ENCODE peak calls at places on chromosomes 12 and 14, in eight cellular contexts. M, R, F, E, L, N, X and W are unnamed samples.

GRCh38 chr14:58631720-58632119 is 6.0 kb upstream of the DACT1 start:
- DNase-seq in M (no peak), R (no peak), F (no peak), E (no peak), L (no peak), N (no peak), X (no peak), W (no peak)

GRCh38 chr14:30874120-30874998 is at the start of gene COCH:
- DNase-seq in M (peak), R (no peak), F (peak), E (no peak), L (peak), N (peak), X (peak), W (peak)

GRCh38 chr12:67241482-67241881 is 27.7 kb upstream of the CAND1 start:
- DNase-seq in M (no peak), R (no peak), F (no peak), E (peak), L (no peak), N (no peak), X (no peak), W (no peak)

GRCh38 chr12:29043069-29043468 is 106.0 kb upstream of the FAR2 start:
- DNase-seq in M (no peak), R (no peak), F (no peak), E (peak), L (no peak), N (no peak), X (no peak), W (no peak)

GRCh38 chr12:85445060-85445938 is 165.3 kb downstream of the ALX1 start:
- DNase-seq in M (no peak), R (no peak), F (peak), E (no peak), L (no peak), N (no peak), X (no peak), W (no peak)

GRCh38 chr12:46774011-46774633 is 51.7 kb downstream of the SLC38A4 start:
- DNase-seq in M (no peak), R (no peak), F (no peak), E (peak), L (no peak), N (no peak), X (no peak), W (no peak)

GRCh38 chr14:95299271-95299670 is 20.4 kb downstream of the CLMN start:
- DNase-seq in M (no peak), R (no peak), F (no peak), E (no peak), L (no peak), N (no peak), X (no peak), W (no peak)

GRCh38 chr14:20530771-20531571 is 25.6 kb downstream of the RNASE10 start:
- DNase-seq in M (peak), R (peak), F (peak), E (peak), L (peak), N (peak), X (peak), W (no peak)

GRCh38 chr14:104332634-104333270 is 194.4 kb downstream of the KIF26A start:
- DNase-seq in M (no peak), R (peak), F (no peak), E (no peak), L (peak), N (peak), X (no peak), W (no peak)

GRCh38 chr14:105944632-105945610 is 418.5 kb downstream of the TMEM121 start:
- DNase-seq in M (peak), R (peak), F (peak), E (no peak), L (peak), N (peak), X (peak), W (no peak)

GRCh38 chr12:18153826-18154225 is 63.8 kb upstream of the RERGL start:
- DNase-seq in M (no peak), R (no peak), F (no peak), E (no peak), L (no peak), N (no peak), X (no peak), W (no peak)

GRCh38 chr12:15600223-15600935 is 188.8 kb downstream of the EPS8 start:
- DNase-seq in M (no peak), R (no peak), F (no peak), E (no peak), L (no peak), N (no peak), X (no peak), W (no peak)

GRCh38 chr14:61640834-61641170 is 54.5 kb upstream of the HIF1A start:
- DNase-seq in M (no peak), R (no peak), F (no peak), E (no peak), L (no peak), N (no peak), X (no peak), W (no peak)

GRCh38 chr12:179131-179884 is 34.6 kb downstream of the SLC6A12 start:
- DNase-seq in M (peak), R (no peak), F (no peak), E (no peak), L (no peak), N (no peak), X (no peak), W (no peak)

GRCh38 chr12:19480459-19480858 is 41.2 kb downstream of the AEBP2 start:
- DNase-seq in M (no peak), R (no peak), F (no peak), E (no peak), L (no peak), N (no peak), X (no peak), W (no peak)

GRCh38 chr12:12008931-12009611 is 61.7 kb upstream of the BCL2L14 start:
- DNase-seq in M (no peak), R (no peak), F (no peak), E (peak), L (no peak), N (no peak), X (peak), W (no peak)

GRCh38 chr12:102478416-102479098 is 1.8 kb downstream of the IGF1 start:
- DNase-seq in M (no peak), R (no peak), F (no peak), E (no peak), L (peak), N (no peak), X (no peak), W (no peak)

GRCh38 chr12:3752096-3752709 is 706 bp downstream of the CRACR2A start:
- DNase-seq in M (peak), R (peak), F (peak), E (no peak), L (peak), N (peak), X (peak), W (peak)

GRCh38 chr14:60631842-60632241 is 17.4 kb downstream of the SIX1 start:
- DNase-seq in M (no peak), R (no peak), F (no peak), E (no peak), L (no peak), N (no peak), X (no peak), W (no peak)

GRCh38 chr14:20610002-20610765 is 19.0 kb upstream of the RNASE12 start:
- DNase-seq in M (peak), R (peak), F (peak), E (peak), L (peak), N (peak), X (peak), W (no peak)

GRCh38 chr12:14239935-14240872 is 125.3 kb upstream of the ATF7IP start:
- DNase-seq in M (no peak), R (no peak), F (no peak), E (no peak), L (no peak), N (no peak), X (peak), W (no peak)

GRCh38 chr12:88648625-88649024 is 68.4 kb upstream of the KITLG start:
- DNase-seq in M (no peak), R (no peak), F (no peak), E (no peak), L (no peak), N (no peak), X (no peak), W (no peak)

GRCh38 chr12:38142974-38143373 is 173.6 kb upstream of the ALG10B start:
- DNase-seq in M (no peak), R (no peak), F (no peak), E (no peak), L (peak), N (no peak), X (no peak), W (no peak)

GRCh38 chr14:44353805-44354204 is 153.3 kb downstream of the FSCB start:
- DNase-seq in M (no peak), R (no peak), F (no peak), E (no peak), L (no peak), N (no peak), X (no peak), W (no peak)

GRCh38 chr12:123058980-123059379 is 78.5 kb downstream of the ARL6IP4 start:
- DNase-seq in M (no peak), R (peak), F (peak), E (peak), L (no peak), N (no peak), X (no peak), W (no peak)

GRCh38 chr14:89912667-89913211 is 41.8 kb downstream of the EFCAB11 start:
- DNase-seq in M (no peak), R (no peak), F (no peak), E (peak), L (no peak), N (no peak), X (no peak), W (no peak)

GRCh38 chr12:69027411-69027811 is 94.4 kb upstream of the CPM start:
- DNase-seq in M (no peak), R (no peak), F (no peak), E (peak), L (no peak), N (no peak), X (no peak), W (no peak)

GRCh38 chr12:51788876-51789275 is 59.6 kb downstream of the FIGNL2 start:
- DNase-seq in M (no peak), R (no peak), F (no peak), E (peak), L (no peak), N (no peak), X (no peak), W (no peak)

GRCh38 chr12:53676715-53677611 is 1.1 kb upstream of the ATP5MC2 start:
- DNase-seq in M (peak), R (peak), F (peak), E (peak), L (peak), N (peak), X (no peak), W (peak)

GRCh38 chr14:68501171-68501570 is 291.7 kb downstream of the ZFP36L1 start:
- DNase-seq in M (no peak), R (no peak), F (no peak), E (no peak), L (no peak), N (no peak), X (no peak), W (no peak)

GRCh38 chr12:91109148-91109564 is 2.1 kb downstream of the LUM start:
- DNase-seq in M (peak), R (peak), F (peak), E (peak), L (peak), N (no peak), X (peak), W (no peak)

GRCh38 chr12:132365226-132365625 is 35.8 kb upstream of the GALNT9 start:
- DNase-seq in M (no peak), R (no peak), F (peak), E (no peak), L (no peak), N (peak), X (no peak), W (no peak)

GRCh38 chr12:40016960-40017359 is 88.9 kb downstream of the SLC2A13 start:
- DNase-seq in M (no peak), R (no peak), F (no peak), E (peak), L (no peak), N (no peak), X (peak), W (no peak)

GRCh38 chr12:96265836-96266235 is 71.7 kb downstream of the ELK3 start:
- DNase-seq in M (no peak), R (no peak), F (no peak), E (no peak), L (no peak), N (no peak), X (no peak), W (no peak)

GRCh38 chr12:96265400-96265799 is 71.2 kb downstream of the ELK3 start:
- DNase-seq in M (no peak), R (no peak), F (no peak), E (no peak), L (no peak), N (no peak), X (no peak), W (no peak)

GRCh38 chr12:96266238-96266637 is 72.1 kb downstream of the ELK3 start:
- DNase-seq in M (no peak), R (no peak), F (no peak), E (no peak), L (no peak), N (no peak), X (no peak), W (no peak)

GRCh38 chr12:96261557-96261956 is 67.4 kb downstream of the ELK3 start:
- DNase-seq in M (no peak), R (no peak), F (no peak), E (peak), L (no peak), N (no peak), X (no peak), W (no peak)

GRCh38 chr12:96263449-96263902 is 69.3 kb downstream of the ELK3 start:
- DNase-seq in M (no peak), R (no peak), F (no peak), E (peak), L (peak), N (no peak), X (no peak), W (no peak)
- TF ChIP-seq POLR2A in M (no peak), R (no peak), F (no peak), E (no peak), L (no peak), N (no peak), X (no peak), W (no peak)

DNA sequence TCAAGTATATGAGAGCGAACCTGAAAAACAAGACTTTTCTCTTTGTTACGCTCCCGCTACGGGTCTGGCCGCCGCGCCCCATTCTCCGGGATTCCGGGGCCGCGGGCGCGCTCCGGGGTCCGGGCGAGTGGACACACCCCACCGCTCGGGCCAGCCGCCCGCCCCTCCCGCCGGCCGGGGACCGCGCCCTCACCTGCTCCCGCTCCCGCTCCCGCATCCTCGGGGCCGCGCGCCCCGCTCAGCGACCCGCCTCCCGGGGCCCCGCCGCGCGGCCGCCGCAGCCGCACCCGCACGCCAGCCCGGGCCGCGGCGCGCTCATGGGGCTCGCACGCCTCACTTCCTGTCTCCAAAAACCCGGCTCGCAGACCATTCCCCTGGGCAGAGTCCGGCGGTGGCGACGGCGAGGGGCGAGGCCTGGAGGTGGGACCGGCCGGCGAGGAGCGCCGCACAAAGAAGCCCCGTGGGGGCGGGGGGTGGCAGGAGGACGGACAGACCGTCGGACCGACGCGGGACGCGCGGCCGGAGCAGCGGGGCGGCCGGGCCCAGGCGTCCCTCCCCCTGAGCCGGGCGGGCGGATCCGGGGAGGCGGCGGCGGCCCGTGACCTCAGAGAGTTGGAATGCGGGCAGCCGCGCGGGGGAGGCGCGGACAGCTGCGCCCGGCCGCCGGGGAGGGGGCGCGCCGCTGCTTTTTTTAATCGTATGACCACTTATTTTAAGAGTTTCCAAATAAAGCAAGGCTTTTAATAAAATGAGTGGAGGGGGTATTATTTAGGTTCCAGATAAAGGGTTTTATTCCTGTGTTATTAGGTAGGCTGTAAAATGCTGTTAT is at the start of gene PTPN21:
- DNase-seq in M (peak), R (peak), F (peak), E (peak), L (peak), N (peak), X (peak), W (peak)
- TF ChIP-seq POLR2A in M (peak), R (no peak), F (peak), E (peak), L (peak), N (no peak), X (no peak), W (no peak)

DNA sequence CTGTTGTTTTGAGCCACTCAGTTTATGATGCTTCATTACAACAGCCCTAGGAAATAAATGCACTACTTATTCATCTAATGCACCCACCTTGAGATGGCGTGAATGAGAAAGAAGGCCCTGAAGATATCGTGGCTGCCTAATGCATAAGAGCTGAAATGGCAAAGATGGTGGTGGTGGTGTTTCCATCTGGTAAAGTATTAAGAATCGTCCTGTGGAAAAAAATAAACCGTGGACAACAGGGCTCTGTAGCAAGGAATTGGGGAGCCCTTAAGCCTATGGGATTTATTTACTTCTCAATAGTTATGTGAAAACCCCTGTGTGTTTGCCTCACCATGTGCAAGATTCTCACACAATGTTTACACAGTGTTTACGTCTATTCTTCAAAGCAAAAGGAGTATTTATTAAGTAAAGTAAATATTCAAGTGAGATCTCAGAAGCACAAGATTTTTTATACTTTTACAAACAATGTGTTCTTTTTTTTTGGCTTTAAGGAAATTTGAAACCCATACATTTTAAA is 1555.2 kb upstream of the FLRT2 start:
- DNase-seq in M (no peak), R (no peak), F (no peak), E (no peak), L (no peak), N (no peak), X (no peak), W (no peak)
- TF ChIP-seq POLR2A in M (no peak), R (no peak), F (no peak), E (no peak), L (no peak), N (no peak), X (no peak), W (no peak)

GRCh38 chr14:50000215-50001145 is 107.6 kb downstream of the ARF6 start:
- DNase-seq in M (peak), R (peak), F (peak), E (peak), L (peak), N (peak), X (peak), W (no peak)
- TF ChIP-seq POLR2A in M (no peak), R (no peak), F (peak), E (peak), L (no peak), N (peak), X (no peak), W (peak)

GRCh38 chr12:6829532-6830220 is 1.5 kb downstream of the P3H3 start:
- DNase-seq in M (no peak), R (no peak), F (no peak), E (peak), L (no peak), N (no peak), X (no peak), W (no peak)
- TF ChIP-seq POLR2A in M (no peak), R (no peak), F (peak), E (peak), L (no peak), N (no peak), X (no peak), W (no peak)

GRCh38 chr14:22383515-22384166 is 205.4 kb downstream of the DAD1 start:
- DNase-seq in M (no peak), R (no peak), F (no peak), E (no peak), L (peak), N (no peak), X (no peak), W (no peak)
- TF ChIP-seq POLR2A in M (no peak), R (no peak), F (no peak), E (no peak), L (no peak), N (no peak), X (no peak), W (peak)

GRCh38 chr14:23407516-23408306 is at the start of gene MYH6:
- DNase-seq in M (no peak), R (no peak), F (no peak), E (no peak), L (no peak), N (no peak), X (no peak), W (no peak)

GRCh38 chr14:23405516-23406025 is 2.5 kb downstream of the MYH6 start:
- DNase-seq in M (no peak), R (no peak), F (no peak), E (no peak), L (no peak), N (no peak), X (no peak), W (no peak)

GRCh38 chr14:23406725-23407355 is 1.2 kb downstream of the MYH6 start:
- DNase-seq in M (no peak), R (no peak), F (no peak), E (no peak), L (no peak), N (no peak), X (no peak), W (no peak)

GRCh38 chr14:23405096-23405495 is 3.0 kb downstream of the MYH6 start:
- DNase-seq in M (no peak), R (no peak), F (no peak), E (no peak), L (no peak), N (no peak), X (no peak), W (no peak)

DNA sequence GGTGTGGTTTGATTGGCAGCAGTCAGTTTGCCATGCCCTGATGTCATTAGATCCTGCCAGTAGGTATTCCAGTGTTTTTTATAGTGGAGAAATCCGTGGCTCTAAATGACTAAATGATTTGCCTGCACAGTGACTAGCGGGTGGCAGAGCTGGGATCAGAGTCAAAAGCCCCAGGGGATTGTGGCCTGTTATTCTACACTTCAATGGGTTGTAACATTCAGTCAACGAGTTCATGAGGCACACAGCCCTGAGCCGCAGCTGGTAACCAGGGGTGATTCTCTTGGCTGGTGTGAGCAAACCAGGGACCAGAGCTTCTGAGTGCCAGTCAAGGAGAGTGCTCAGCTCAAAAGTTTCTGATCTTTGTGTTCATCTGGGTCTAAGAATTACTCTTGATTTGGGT is 1.8 kb downstream of the MYH6 start:
- DNase-seq in M (no peak), R (no peak), F (no peak), E (no peak), L (no peak), N (no peak), X (peak), W (no peak)
- TF ChIP-seq POLR2A in M (no peak), R (no peak), F (no peak), E (no peak), L (no peak), N (no peak), X (no peak), W (no peak)